ENCODE peak calls at places on chromosomes 6 and 20, in seven cellular contexts. One of them, this sample, is unnamed.

GRCh38 chr20:47736570-47737152 is 48.6 kb downstream of the SULF2 start:
- DNase-seq in cardiac muscle cell: no peak
- DNase-seq in kidney epithelial cell: no peak
- DNase-seq in esophagus muscularis mucosa: no peak
- DNase-seq in brain microvascular endothelial cell: no peak
- DNase-seq in tibial artery: no peak
- DNase-seq in uterus: no peak
- DNase-seq in this sample: no peak

GRCh38 chr6:27148404-27148795 is 99.1 kb upstream of the PRSS16 start:
- DNase-seq in cardiac muscle cell: no peak
- DNase-seq in kidney epithelial cell: no peak
- DNase-seq in esophagus muscularis mucosa: no peak
- DNase-seq in brain microvascular endothelial cell: no peak
- DNase-seq in tibial artery: no peak
- DNase-seq in uterus: no peak
- DNase-seq in this sample: no peak

GRCh38 chr20:61800359-61801064 is 265.2 kb downstream of the TAF4 start:
- DNase-seq in cardiac muscle cell: no peak
- DNase-seq in kidney epithelial cell: no peak
- DNase-seq in esophagus muscularis mucosa: no peak
- DNase-seq in brain microvascular endothelial cell: no peak
- DNase-seq in tibial artery: no peak
- DNase-seq in uterus: no peak
- DNase-seq in this sample: no peak

GRCh38 chr6:170205534-170206316 is 85.2 kb downstream of the DLL1 start:
- DNase-seq in cardiac muscle cell: no peak
- DNase-seq in kidney epithelial cell: no peak
- DNase-seq in esophagus muscularis mucosa: peak
- DNase-seq in brain microvascular endothelial cell: no peak
- DNase-seq in tibial artery: peak
- DNase-seq in uterus: no peak
- DNase-seq in this sample: no peak

GRCh38 chr6:33343953-33344611 is 26.5 kb upstream of the ZBTB22 start:
- DNase-seq in cardiac muscle cell: no peak
- DNase-seq in kidney epithelial cell: no peak
- DNase-seq in esophagus muscularis mucosa: no peak
- DNase-seq in brain microvascular endothelial cell: no peak
- DNase-seq in tibial artery: no peak
- DNase-seq in uterus: no peak
- DNase-seq in this sample: no peak

GRCh38 chr6:126176266-126176665 is 163.6 kb upstream of the CENPW start:
- DNase-seq in cardiac muscle cell: peak
- DNase-seq in kidney epithelial cell: no peak
- DNase-seq in esophagus muscularis mucosa: no peak
- DNase-seq in brain microvascular endothelial cell: peak
- DNase-seq in tibial artery: no peak
- DNase-seq in uterus: no peak
- DNase-seq in this sample: no peak

GRCh38 chr20:19495905-19496703 is 262.0 kb upstream of the RIN2 start:
- DNase-seq in cardiac muscle cell: no peak
- DNase-seq in kidney epithelial cell: no peak
- DNase-seq in esophagus muscularis mucosa: no peak
- DNase-seq in brain microvascular endothelial cell: no peak
- DNase-seq in tibial artery: peak
- DNase-seq in uterus: no peak
- DNase-seq in this sample: no peak

GRCh38 chr6:12160350-12160749 is 129.8 kb upstream of the EDN1 start:
- DNase-seq in cardiac muscle cell: no peak
- DNase-seq in kidney epithelial cell: no peak
- DNase-seq in esophagus muscularis mucosa: no peak
- DNase-seq in brain microvascular endothelial cell: peak
- DNase-seq in tibial artery: peak
- DNase-seq in uterus: no peak
- DNase-seq in this sample: no peak

GRCh38 chr6:129317931-129318820 is 391.8 kb downstream of the ARHGAP18 start:
- DNase-seq in cardiac muscle cell: no peak
- DNase-seq in kidney epithelial cell: peak
- DNase-seq in esophagus muscularis mucosa: no peak
- DNase-seq in brain microvascular endothelial cell: peak
- DNase-seq in tibial artery: no peak
- DNase-seq in uterus: no peak
- DNase-seq in this sample: no peak

GRCh38 chr6:56727097-56727845 is 84.6 kb upstream of the DST start:
- DNase-seq in cardiac muscle cell: no peak
- DNase-seq in kidney epithelial cell: no peak
- DNase-seq in esophagus muscularis mucosa: no peak
- DNase-seq in brain microvascular endothelial cell: peak
- DNase-seq in tibial artery: no peak
- DNase-seq in uterus: no peak
- DNase-seq in this sample: peak

GRCh38 chr6:101083533-101084172 is 202.5 kb upstream of the ASCC3 start:
- DNase-seq in cardiac muscle cell: no peak
- DNase-seq in kidney epithelial cell: peak
- DNase-seq in esophagus muscularis mucosa: no peak
- DNase-seq in brain microvascular endothelial cell: peak
- DNase-seq in tibial artery: no peak
- DNase-seq in uterus: no peak
- DNase-seq in this sample: peak

GRCh38 chr20:57400262-57400701 is 9.1 kb downstream of the RBM38 start:
- DNase-seq in cardiac muscle cell: no peak
- DNase-seq in kidney epithelial cell: no peak
- DNase-seq in esophagus muscularis mucosa: no peak
- DNase-seq in brain microvascular endothelial cell: no peak
- DNase-seq in tibial artery: no peak
- DNase-seq in uterus: no peak
- DNase-seq in this sample: no peak

GRCh38 chr6:26020983-26021349 is 58.4 kb downstream of the TRIM38 start:
- DNase-seq in cardiac muscle cell: peak
- DNase-seq in kidney epithelial cell: no peak
- DNase-seq in esophagus muscularis mucosa: no peak
- DNase-seq in brain microvascular endothelial cell: peak
- DNase-seq in tibial artery: peak
- DNase-seq in uterus: peak
- DNase-seq in this sample: no peak

GRCh38 chr6:21965953-21966539 is 330.8 kb downstream of the PRL start:
- DNase-seq in cardiac muscle cell: no peak
- DNase-seq in kidney epithelial cell: no peak
- DNase-seq in esophagus muscularis mucosa: no peak
- DNase-seq in brain microvascular endothelial cell: no peak
- DNase-seq in tibial artery: no peak
- DNase-seq in uterus: no peak
- DNase-seq in this sample: no peak

GRCh38 chr6:112232845-112233256 is 21.5 kb downstream of the LAMA4 start:
- DNase-seq in cardiac muscle cell: no peak
- DNase-seq in kidney epithelial cell: no peak
- DNase-seq in esophagus muscularis mucosa: no peak
- DNase-seq in brain microvascular endothelial cell: peak
- DNase-seq in tibial artery: no peak
- DNase-seq in uterus: no peak
- DNase-seq in this sample: no peak

GRCh38 chr20:16011061-16011460 is 562.2 kb downstream of the KIF16B start:
- DNase-seq in cardiac muscle cell: no peak
- DNase-seq in kidney epithelial cell: no peak
- DNase-seq in esophagus muscularis mucosa: no peak
- DNase-seq in brain microvascular endothelial cell: no peak
- DNase-seq in tibial artery: no peak
- DNase-seq in uterus: no peak
- DNase-seq in this sample: no peak

GRCh38 chr6:152268846-152269442 is 368.2 kb downstream of the SYNE1 start:
- DNase-seq in cardiac muscle cell: no peak
- DNase-seq in kidney epithelial cell: no peak
- DNase-seq in esophagus muscularis mucosa: no peak
- DNase-seq in brain microvascular endothelial cell: no peak
- DNase-seq in tibial artery: no peak
- DNase-seq in uterus: no peak
- DNase-seq in this sample: no peak

GRCh38 chr20:2694519-2694918 is 1.9 kb downstream of the EBF4 start:
- DNase-seq in cardiac muscle cell: no peak
- DNase-seq in kidney epithelial cell: no peak
- DNase-seq in esophagus muscularis mucosa: no peak
- DNase-seq in brain microvascular endothelial cell: no peak
- DNase-seq in tibial artery: no peak
- DNase-seq in uterus: no peak
- DNase-seq in this sample: no peak

GRCh38 chr20:2692886-2693285 is 306 bp downstream of the EBF4 start:
- DNase-seq in cardiac muscle cell: peak
- DNase-seq in kidney epithelial cell: no peak
- DNase-seq in esophagus muscularis mucosa: no peak
- DNase-seq in brain microvascular endothelial cell: no peak
- DNase-seq in tibial artery: no peak
- DNase-seq in uterus: no peak
- DNase-seq in this sample: no peak

GRCh38 chr20:2693286-2693995 is 861 bp downstream of the EBF4 start:
- DNase-seq in cardiac muscle cell: peak
- DNase-seq in kidney epithelial cell: no peak
- DNase-seq in esophagus muscularis mucosa: no peak
- DNase-seq in brain microvascular endothelial cell: no peak
- DNase-seq in tibial artery: no peak
- DNase-seq in uterus: peak
- DNase-seq in this sample: no peak

GRCh38 chr20:2695206-2695983 is 2.8 kb downstream of the EBF4 start:
- DNase-seq in cardiac muscle cell: no peak
- DNase-seq in kidney epithelial cell: no peak
- DNase-seq in esophagus muscularis mucosa: no peak
- DNase-seq in brain microvascular endothelial cell: no peak
- DNase-seq in tibial artery: no peak
- DNase-seq in uterus: no peak
- DNase-seq in this sample: no peak

GRCh38 chr20:2693996-2694471 is 1.5 kb downstream of the EBF4 start:
- DNase-seq in cardiac muscle cell: no peak
- DNase-seq in kidney epithelial cell: no peak
- DNase-seq in esophagus muscularis mucosa: no peak
- DNase-seq in brain microvascular endothelial cell: no peak
- DNase-seq in tibial artery: no peak
- DNase-seq in uterus: no peak
- DNase-seq in this sample: no peak
- H3K4me3 ChIP-seq in cardiac muscle cell: peak
- H3K4me3 ChIP-seq in kidney epithelial cell: no peak
- H3K4me3 ChIP-seq in esophagus muscularis mucosa: peak
- H3K4me3 ChIP-seq in brain microvascular endothelial cell: no peak
- H3K4me3 ChIP-seq in tibial artery: peak
- H3K4me3 ChIP-seq in uterus: no peak
- H3K4me3 ChIP-seq in this sample: no peak

GRCh38 chr6:31592396-31592771 is 422 bp downstream of the NCR3 start:
- DNase-seq in cardiac muscle cell: no peak
- DNase-seq in kidney epithelial cell: no peak
- DNase-seq in esophagus muscularis mucosa: no peak
- DNase-seq in brain microvascular endothelial cell: no peak
- DNase-seq in tibial artery: no peak
- DNase-seq in uterus: no peak
- DNase-seq in this sample: no peak

DNA sequence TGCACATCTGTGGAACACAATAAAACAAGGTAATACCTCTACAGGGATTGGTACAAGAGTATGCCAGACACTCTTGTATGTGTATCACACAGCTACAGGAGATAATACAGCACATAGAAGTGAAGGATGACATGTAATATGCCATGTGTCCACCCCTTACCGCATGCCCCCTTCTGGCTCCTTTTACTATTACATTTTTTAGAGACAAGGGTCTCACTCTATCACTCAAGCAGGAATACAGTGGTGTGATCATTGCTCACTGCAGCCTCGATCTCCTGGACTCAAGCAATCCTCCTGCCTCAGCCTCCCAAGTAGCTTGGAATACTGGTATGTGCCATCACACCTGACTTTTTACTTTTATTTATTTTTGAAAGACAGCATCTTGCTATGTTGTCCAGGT is 4.2 kb upstream of the NCR3 start:
- DNase-seq in cardiac muscle cell: peak
- DNase-seq in kidney epithelial cell: no peak
- DNase-seq in esophagus muscularis mucosa: no peak
- DNase-seq in brain microvascular endothelial cell: peak
- DNase-seq in tibial artery: no peak
- DNase-seq in uterus: no peak
- DNase-seq in this sample: no peak
- TF ChIP-seq CTCF in cardiac muscle cell: peak
- TF ChIP-seq CTCF in kidney epithelial cell: peak
- TF ChIP-seq CTCF in esophagus muscularis mucosa: peak
- TF ChIP-seq CTCF in brain microvascular endothelial cell: peak
- TF ChIP-seq CTCF in tibial artery: no peak
- TF ChIP-seq CTCF in uterus: no peak
- TF ChIP-seq CTCF in this sample: peak

DNA sequence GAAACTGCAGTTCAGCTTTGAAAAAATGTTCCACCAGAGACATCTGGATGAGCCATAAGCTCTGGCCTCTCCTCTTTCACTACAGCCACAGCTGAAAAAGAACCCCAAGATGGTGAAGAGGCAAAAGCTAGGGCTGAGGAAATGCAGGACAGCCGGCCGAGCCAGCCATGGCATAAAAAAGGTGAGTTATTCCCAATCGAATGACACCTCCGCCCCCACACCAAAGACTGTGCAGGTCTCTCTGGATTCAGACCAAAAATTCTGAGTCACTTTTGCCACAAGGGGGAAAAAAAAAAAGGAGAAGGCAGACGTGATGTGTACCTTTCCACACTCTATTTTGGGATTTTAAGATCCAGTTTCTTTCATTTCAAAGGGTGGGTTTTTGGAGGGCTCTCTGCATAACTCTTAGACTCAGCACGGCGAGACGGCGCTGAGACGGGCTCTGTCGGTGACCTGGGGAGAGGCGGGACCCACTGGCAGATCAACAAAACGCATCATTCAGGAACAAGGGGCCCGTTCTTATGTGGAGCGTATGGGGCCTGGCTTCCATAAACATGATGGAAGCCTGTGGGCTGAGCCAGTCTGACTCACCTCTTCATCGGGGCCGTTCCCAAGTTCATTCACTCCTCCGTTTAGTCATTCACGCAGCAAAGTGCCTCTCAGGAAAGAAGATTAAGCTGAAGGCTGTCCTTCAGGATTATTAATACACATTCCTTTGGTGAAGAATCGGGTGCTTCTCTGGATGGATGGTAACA is 54.8 kb downstream of the NFATC2 start:
- DNase-seq in cardiac muscle cell: no peak
- DNase-seq in kidney epithelial cell: peak
- DNase-seq in esophagus muscularis mucosa: no peak
- DNase-seq in brain microvascular endothelial cell: peak
- DNase-seq in tibial artery: no peak
- DNase-seq in uterus: peak
- DNase-seq in this sample: no peak
- H3K4me3 ChIP-seq in cardiac muscle cell: no peak
- H3K4me3 ChIP-seq in kidney epithelial cell: peak
- H3K4me3 ChIP-seq in esophagus muscularis mucosa: no peak
- H3K4me3 ChIP-seq in brain microvascular endothelial cell: peak
- H3K4me3 ChIP-seq in tibial artery: no peak
- H3K4me3 ChIP-seq in uterus: no peak
- H3K4me3 ChIP-seq in this sample: no peak

DNA sequence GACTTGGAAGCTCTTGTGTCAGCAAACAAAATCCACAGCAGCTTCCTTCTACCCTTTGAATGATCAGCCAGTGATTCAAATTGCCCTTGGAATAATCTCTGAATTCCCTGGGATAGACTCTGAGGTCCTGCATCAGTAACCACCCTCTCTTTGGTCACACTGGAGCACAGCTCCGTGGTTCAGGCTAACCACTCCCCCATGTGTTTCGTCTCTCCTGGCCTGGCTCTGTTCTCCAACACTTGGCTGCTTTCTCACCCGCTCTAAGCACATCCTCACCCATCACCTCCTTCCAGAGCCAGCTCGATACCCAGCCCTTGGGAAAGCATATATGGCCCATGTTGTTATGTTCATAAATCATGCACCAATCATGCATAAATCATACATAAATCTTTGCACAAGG is 93.7 kb downstream of the PLEKHG1 start:
- DNase-seq in cardiac muscle cell: no peak
- DNase-seq in kidney epithelial cell: no peak
- DNase-seq in esophagus muscularis mucosa: no peak
- DNase-seq in brain microvascular endothelial cell: no peak
- DNase-seq in tibial artery: no peak
- DNase-seq in uterus: no peak
- DNase-seq in this sample: no peak
- TF ChIP-seq CTCF in cardiac muscle cell: no peak
- TF ChIP-seq CTCF in kidney epithelial cell: no peak
- TF ChIP-seq CTCF in esophagus muscularis mucosa: no peak
- TF ChIP-seq CTCF in brain microvascular endothelial cell: no peak
- TF ChIP-seq CTCF in tibial artery: no peak
- TF ChIP-seq CTCF in uterus: no peak
- TF ChIP-seq CTCF in this sample: no peak

This sample was measured in AG04449.